ENCODE peak calls at places on chromosome 19, in four cellular contexts. U is tibial artery, E is gastrocnemius medialis, K is omental fat pad. F is an unnamed sample.

GRCh38 chr19:11234486-11235075 is 4.8 kb upstream of the ANGPTL8 start:
- DNase-seq in E (no peak), K (no peak), U (no peak), F (no peak)

GRCh38 chr19:30564551-30565011 is 192.4 kb downstream of the ZNF536 start:
- DNase-seq in K (no peak), U (peak; percentile 43), E (no peak), F (no peak)

GRCh38 chr19:2240881-2241760 is 4.5 kb downstream of the SF3A2 start:
- DNase-seq in K (no peak), E (no peak), U (no peak), F (no peak)

GRCh38 chr19:33814181-33815165 is 17.8 kb downstream of the KCTD15 start:
- DNase-seq in K (no peak), E (no peak), U (no peak), F (no peak)

GRCh38 chr19:52336117-52336811 is at the start of gene ZNF610:
- DNase-seq in U (peak; percentile 93), K (peak; percentile 66), E (peak; percentile 73), F (peak; percentile 79)

GRCh38 chr19:3114811-3115210 is 20.6 kb downstream of the GNA11 start:
- DNase-seq in U (no peak), E (no peak), K (no peak), F (no peak)

GRCh38 chr19:36059180-36059910 is 4.6 kb downstream of the WDR62 start:
- DNase-seq in K (no peak), U (no peak), E (no peak), F (no peak)

GRCh38 chr19:1998712-1999708 is 16.5 kb downstream of the BTBD2 start:
- DNase-seq in K (no peak), U (no peak), E (no peak), F (no peak)

GRCh38 chr19:10919352-10920287 is 8.8 kb downstream of the YIPF2 start:
- DNase-seq in U (no peak), E (peak; percentile 81), K (no peak), F (no peak)

GRCh38 chr19:41457241-41457640 is 14.3 kb downstream of the ERICH4 start:
- DNase-seq in E (no peak), K (no peak), U (no peak), F (no peak)

GRCh38 chr19:46621191-46622117 is 3.4 kb downstream of the PTGIR start:
- DNase-seq in K (no peak), E (no peak), U (peak; percentile 71), F (no peak)